ENCODE peak calls at places on chromosomes 11 and 22, in six cellular contexts. One of them, this sample, is unnamed.

GRCh38 chr11:116697011-116697410 is 75.8 kb downstream of the BUD13 start:
- DNase-seq in left lung: no peak
- DNase-seq in lower leg skin: no peak
- DNase-seq in endothelial cell: peak; percentile 0
- DNase-seq in Calu3: no peak
- DNase-seq in MCF 10A: peak; percentile 70
- DNase-seq in this sample: no peak

GRCh38 chr22:38243007-38243775 is 29.6 kb downstream of the TMEM184B start:
- DNase-seq in left lung: no peak
- DNase-seq in lower leg skin: no peak
- DNase-seq in endothelial cell: no peak
- DNase-seq in Calu3: peak; percentile 56
- DNase-seq in MCF 10A: no peak
- DNase-seq in this sample: peak; percentile 77

GRCh38 chr11:93236741-93237675 is 39.2 kb upstream of the SLC36A4 start:
- DNase-seq in left lung: no peak
- DNase-seq in lower leg skin: no peak
- DNase-seq in endothelial cell: peak; percentile 48
- DNase-seq in Calu3: peak; percentile 35
- DNase-seq in MCF 10A: peak; percentile 63
- DNase-seq in this sample: peak; percentile 61

GRCh38 chr22:45197606-45198462 is 34.1 kb downstream of the NUP50 start:
- DNase-seq in left lung: no peak
- DNase-seq in lower leg skin: peak; percentile 80
- DNase-seq in endothelial cell: no peak
- DNase-seq in Calu3: no peak
- DNase-seq in MCF 10A: no peak
- DNase-seq in this sample: no peak

GRCh38 chr22:29325356-29325755 is 9.9 kb upstream of the RASL10A start:
- DNase-seq in left lung: peak; percentile 5
- DNase-seq in lower leg skin: no peak
- DNase-seq in endothelial cell: no peak
- DNase-seq in Calu3: no peak
- DNase-seq in MCF 10A: no peak
- DNase-seq in this sample: no peak

GRCh38 chr11:6771926-6772898 is at the start of gene OR2AG2:
- DNase-seq in left lung: no peak
- DNase-seq in lower leg skin: no peak
- DNase-seq in endothelial cell: no peak
- DNase-seq in Calu3: no peak
- DNase-seq in MCF 10A: no peak
- DNase-seq in this sample: no peak

GRCh38 chr11:130785376-130786110 is 130.7 kb downstream of the SNX19 start:
- DNase-seq in left lung: no peak
- DNase-seq in lower leg skin: no peak
- DNase-seq in endothelial cell: no peak
- DNase-seq in Calu3: no peak
- DNase-seq in MCF 10A: peak; percentile 34
- DNase-seq in this sample: peak; percentile 31

GRCh38 chr22:34847072-34847471 is 218.9 kb upstream of the ISX start:
- DNase-seq in left lung: no peak
- DNase-seq in lower leg skin: no peak
- DNase-seq in endothelial cell: no peak
- DNase-seq in Calu3: no peak
- DNase-seq in MCF 10A: no peak
- DNase-seq in this sample: no peak

GRCh38 chr11:110000045-110000502 is 93.1 kb upstream of the ZC3H12C start:
- DNase-seq in left lung: no peak
- DNase-seq in lower leg skin: no peak
- DNase-seq in endothelial cell: no peak
- DNase-seq in Calu3: no peak
- DNase-seq in MCF 10A: peak; percentile 66
- DNase-seq in this sample: no peak

GRCh38 chr11:79381036-79381435 is 59.8 kb downstream of the TENM4 start:
- DNase-seq in left lung: no peak
- DNase-seq in lower leg skin: no peak
- DNase-seq in endothelial cell: no peak
- DNase-seq in Calu3: no peak
- DNase-seq in MCF 10A: no peak
- DNase-seq in this sample: no peak

GRCh38 chr11:119991022-119991404 is 146.9 kb downstream of the TRIM29 start:
- DNase-seq in left lung: no peak
- DNase-seq in lower leg skin: no peak
- DNase-seq in endothelial cell: no peak
- DNase-seq in Calu3: no peak
- DNase-seq in MCF 10A: no peak
- DNase-seq in this sample: no peak

DNA sequence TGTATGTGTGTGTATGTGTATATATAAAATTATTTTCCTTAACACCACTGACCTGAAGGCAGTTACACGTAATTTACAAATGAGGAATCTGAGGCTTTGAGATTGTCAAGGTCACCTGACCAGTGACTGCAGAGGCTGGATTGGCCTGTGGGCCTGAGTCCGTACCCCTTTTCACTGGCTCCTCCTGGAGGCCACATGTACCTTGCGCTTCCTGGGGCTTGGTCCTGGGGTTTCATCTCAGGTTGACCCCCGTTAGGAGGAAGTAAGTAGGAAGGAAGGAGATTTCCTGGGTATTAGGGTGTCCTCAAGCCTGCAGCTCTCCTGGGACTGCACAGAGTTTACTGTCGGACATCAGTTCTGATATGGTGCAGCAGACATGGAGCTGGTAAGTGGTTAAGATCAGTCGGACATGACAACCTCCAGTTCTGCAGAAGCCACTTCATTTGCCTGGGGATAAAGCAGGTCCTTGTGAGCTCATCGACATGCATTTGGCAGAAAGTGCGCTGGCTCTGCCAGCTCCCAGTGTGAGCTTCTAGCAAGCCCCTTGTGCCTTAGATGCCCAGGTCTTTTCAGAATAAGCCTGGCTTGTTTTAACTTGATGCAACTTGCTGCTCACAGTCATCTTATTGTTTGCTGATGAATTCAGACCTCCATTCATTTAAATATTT is 36.6 kb downstream of the ST3GAL4 start:
- DNase-seq in left lung: peak; percentile 54
- DNase-seq in lower leg skin: no peak
- DNase-seq in endothelial cell: no peak
- DNase-seq in Calu3: no peak
- DNase-seq in MCF 10A: peak; percentile 35
- DNase-seq in this sample: peak; percentile 34
- TF ChIP-seq CTCF in left lung: no peak
- TF ChIP-seq CTCF in lower leg skin: no peak
- TF ChIP-seq CTCF in endothelial cell: no peak
- TF ChIP-seq CTCF in Calu3: no peak
- TF ChIP-seq CTCF in MCF 10A: no peak
- TF ChIP-seq CTCF in this sample: peak; percentile 39

GRCh38 chr11:32434116-32434386 is 1.3 kb downstream of the WT1 start:
- DNase-seq in left lung: no peak
- DNase-seq in lower leg skin: no peak
- DNase-seq in endothelial cell: no peak
- DNase-seq in Calu3: no peak
- DNase-seq in MCF 10A: no peak
- DNase-seq in this sample: no peak

GRCh38 chr11:32435511-32435946 is at the start of gene WT1:
- DNase-seq in left lung: no peak
- DNase-seq in lower leg skin: no peak
- DNase-seq in endothelial cell: peak; percentile 38
- DNase-seq in Calu3: no peak
- DNase-seq in MCF 10A: peak; percentile 35
- DNase-seq in this sample: peak; percentile 59

GRCh38 chr11:32433249-32434115 is 1.9 kb downstream of the WT1 start:
- DNase-seq in left lung: no peak
- DNase-seq in lower leg skin: no peak
- DNase-seq in endothelial cell: peak; percentile 4
- DNase-seq in Calu3: no peak
- DNase-seq in MCF 10A: no peak
- DNase-seq in this sample: no peak

GRCh38 chr11:32435152-32435480 is 223 bp downstream of the WT1 start:
- DNase-seq in left lung: no peak
- DNase-seq in lower leg skin: no peak
- DNase-seq in endothelial cell: peak; percentile 19
- DNase-seq in Calu3: no peak
- DNase-seq in MCF 10A: peak; percentile 13
- DNase-seq in this sample: peak; percentile 37

DNA sequence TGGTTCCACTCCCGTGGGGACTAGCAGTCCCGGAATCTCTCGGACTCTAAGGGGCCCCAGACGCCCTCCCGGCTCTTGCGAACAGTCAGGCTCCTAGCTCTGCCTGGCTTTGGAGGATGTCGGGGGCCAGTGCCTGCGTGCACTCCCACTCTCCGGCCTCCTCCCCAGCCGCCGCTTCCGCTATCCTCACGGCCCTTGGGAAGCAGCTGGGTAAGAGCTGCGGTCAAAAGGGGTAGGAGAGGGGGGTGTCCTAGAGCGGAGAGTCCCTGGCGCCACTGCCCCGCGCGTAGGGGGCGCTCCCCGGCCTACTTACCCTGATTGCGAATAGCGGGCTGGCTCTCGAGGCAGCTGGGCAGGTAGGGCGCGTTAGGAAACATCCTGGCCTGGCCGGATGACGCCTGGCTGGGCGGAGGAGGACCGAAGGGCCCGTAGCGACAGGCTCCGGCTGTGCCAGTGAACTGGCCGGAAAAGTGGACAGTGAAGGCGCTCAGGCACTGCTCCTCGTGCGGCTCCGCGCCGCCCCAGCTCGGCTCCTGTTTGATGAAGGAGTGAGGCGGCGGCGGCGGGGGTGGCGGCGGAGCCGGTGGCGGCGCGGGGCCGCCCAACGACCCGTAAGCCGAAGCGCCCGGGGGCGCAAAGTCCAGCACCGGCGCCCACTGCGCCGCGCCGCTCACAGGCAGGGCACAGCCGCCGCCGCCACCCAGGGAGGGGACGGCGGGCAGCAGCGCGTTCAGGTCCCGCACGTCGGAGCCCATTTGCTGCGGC is 770 bp downstream of the WT1 start:
- DNase-seq in left lung: no peak
- DNase-seq in lower leg skin: no peak
- DNase-seq in endothelial cell: peak; percentile 42
- DNase-seq in Calu3: no peak
- DNase-seq in MCF 10A: peak; percentile 29
- DNase-seq in this sample: peak; percentile 33
- TF ChIP-seq CTCF in left lung: no peak
- TF ChIP-seq CTCF in lower leg skin: no peak
- TF ChIP-seq CTCF in endothelial cell: no peak
- TF ChIP-seq CTCF in Calu3: no peak
- TF ChIP-seq CTCF in MCF 10A: no peak
- TF ChIP-seq CTCF in this sample: peak; percentile 19

GRCh38 chr11:1473011-1473628 is 13.5 kb downstream of the MOB2 start:
- DNase-seq in left lung: peak; percentile 59
- DNase-seq in lower leg skin: no peak
- DNase-seq in endothelial cell: no peak
- DNase-seq in Calu3: no peak
- DNase-seq in MCF 10A: no peak
- DNase-seq in this sample: peak; percentile 0

GRCh38 chr11:1471736-1472135 is 14.8 kb downstream of the MOB2 start:
- DNase-seq in left lung: peak; percentile 70
- DNase-seq in lower leg skin: no peak
- DNase-seq in endothelial cell: no peak
- DNase-seq in Calu3: no peak
- DNase-seq in MCF 10A: no peak
- DNase-seq in this sample: no peak

GRCh38 chr11:1472180-1473005 is 14.2 kb downstream of the MOB2 start:
- DNase-seq in left lung: peak; percentile 66
- DNase-seq in lower leg skin: no peak
- DNase-seq in endothelial cell: no peak
- DNase-seq in Calu3: no peak
- DNase-seq in MCF 10A: no peak
- DNase-seq in this sample: peak; percentile 1

GRCh38 chr11:1475841-1476240 is 10.7 kb downstream of the MOB2 start:
- DNase-seq in left lung: peak; percentile 42
- DNase-seq in lower leg skin: no peak
- DNase-seq in endothelial cell: no peak
- DNase-seq in Calu3: no peak
- DNase-seq in MCF 10A: no peak
- DNase-seq in this sample: no peak

GRCh38 chr11:1473786-1474185 is 12.8 kb downstream of the MOB2 start:
- DNase-seq in left lung: peak; percentile 67
- DNase-seq in lower leg skin: no peak
- DNase-seq in endothelial cell: no peak
- DNase-seq in Calu3: no peak
- DNase-seq in MCF 10A: no peak
- DNase-seq in this sample: peak; percentile 1
- TF ChIP-seq CTCF in left lung: no peak
- TF ChIP-seq CTCF in lower leg skin: no peak
- TF ChIP-seq CTCF in endothelial cell: no peak
- TF ChIP-seq CTCF in Calu3: no peak
- TF ChIP-seq CTCF in MCF 10A: no peak
- TF ChIP-seq CTCF in this sample: no peak

GRCh38 chr11:86116996-86117705 is 48.3 kb upstream of the PICALM start:
- DNase-seq in left lung: no peak
- DNase-seq in lower leg skin: no peak
- DNase-seq in endothelial cell: no peak
- DNase-seq in Calu3: no peak
- DNase-seq in MCF 10A: peak; percentile 55
- DNase-seq in this sample: no peak

GRCh38 chr11:86116386-86116726 is 47.5 kb upstream of the PICALM start:
- DNase-seq in left lung: no peak
- DNase-seq in lower leg skin: no peak
- DNase-seq in endothelial cell: no peak
- DNase-seq in Calu3: peak; percentile 23
- DNase-seq in MCF 10A: peak; percentile 77
- DNase-seq in this sample: no peak

GRCh38 chr11:86117706-86118050 is 48.8 kb upstream of the PICALM start:
- DNase-seq in left lung: no peak
- DNase-seq in lower leg skin: no peak
- DNase-seq in endothelial cell: no peak
- DNase-seq in Calu3: no peak
- DNase-seq in MCF 10A: no peak
- DNase-seq in this sample: no peak

GRCh38 chr11:86118201-86118600 is 49.3 kb upstream of the PICALM start:
- DNase-seq in left lung: no peak
- DNase-seq in lower leg skin: no peak
- DNase-seq in endothelial cell: no peak
- DNase-seq in Calu3: no peak
- DNase-seq in MCF 10A: no peak
- DNase-seq in this sample: no peak

DNA sequence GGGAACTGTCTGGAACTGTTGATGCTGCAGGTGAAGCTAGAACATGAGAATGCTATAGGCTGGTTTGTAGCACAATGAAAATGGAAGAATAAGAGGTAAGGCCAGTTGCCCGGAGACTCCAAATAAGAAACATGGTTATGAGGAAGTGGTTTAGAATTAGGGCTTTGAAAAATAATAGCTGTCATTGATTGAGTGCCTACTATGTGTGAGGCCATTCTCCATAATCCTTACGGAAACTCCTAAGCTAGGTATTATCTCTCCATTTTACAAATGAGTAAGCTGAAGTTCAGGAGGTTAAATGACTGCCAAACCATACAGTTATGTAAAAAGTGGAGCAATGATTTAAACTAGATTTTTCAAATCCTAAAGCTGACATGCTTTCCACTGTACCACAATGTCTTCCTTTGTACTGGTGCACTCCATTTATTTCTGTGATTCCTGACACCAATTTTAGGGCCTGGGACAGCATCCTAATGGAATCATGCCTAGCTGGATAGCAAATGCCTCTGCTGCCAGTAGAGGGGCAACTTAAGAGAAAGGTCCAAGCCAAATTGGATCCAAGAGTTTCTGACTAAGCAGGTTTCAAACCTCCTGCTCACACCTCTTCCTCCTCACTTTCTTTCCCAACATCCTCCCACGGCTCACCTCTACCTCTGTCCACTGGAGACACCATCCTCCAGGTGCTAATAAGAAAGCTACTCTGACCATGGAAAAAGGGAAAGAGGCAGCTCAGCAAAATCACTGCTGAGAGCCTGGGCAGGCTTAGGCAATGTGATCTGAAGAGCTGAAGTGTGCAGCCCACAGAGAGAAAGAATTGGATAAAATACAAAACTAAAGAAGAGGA is 46.9 kb upstream of the PICALM start:
- DNase-seq in left lung: no peak
- DNase-seq in lower leg skin: no peak
- DNase-seq in endothelial cell: no peak
- DNase-seq in Calu3: peak; percentile 28
- DNase-seq in MCF 10A: peak; percentile 30
- DNase-seq in this sample: no peak
- TF ChIP-seq CTCF in left lung: no peak
- TF ChIP-seq CTCF in lower leg skin: no peak
- TF ChIP-seq CTCF in endothelial cell: no peak
- TF ChIP-seq CTCF in Calu3: no peak
- TF ChIP-seq CTCF in MCF 10A: no peak
- TF ChIP-seq CTCF in this sample: no peak

This sample was measured in BE2C.